ENCODE peak calls at places on chromosomes 13 and 19, in eight cellular contexts. One of them, this sample, is unnamed.

GRCh38 chr13:80047406-80047805 is 293.5 kb downstream of the SPRY2 start:
- DNase-seq in aorta: no peak
- DNase-seq in astrocyte of the spinal cord: peak; percentile 90
- DNase-seq in Peyer's patch: no peak
- DNase-seq in left lung: no peak
- DNase-seq in esophagus squamous epithelium: no peak
- DNase-seq in breast epithelium: no peak
- DNase-seq in heart right ventricle: no peak
- DNase-seq in this sample: peak; percentile 53

GRCh38 chr19:45250216-45250831 is 747 bp upstream of the MARK4 start:
- DNase-seq in heart right ventricle: no peak
- DNase-seq in left lung: no peak
- DNase-seq in esophagus squamous epithelium: no peak
- DNase-seq in aorta: no peak
- DNase-seq in Peyer's patch: no peak
- DNase-seq in astrocyte of the spinal cord: no peak
- DNase-seq in breast epithelium: no peak
- DNase-seq in this sample: no peak

GRCh38 chr13:31234729-31235128 is 35.0 kb downstream of the B3GLCT start:
- DNase-seq in left lung: no peak
- DNase-seq in heart right ventricle: no peak
- DNase-seq in astrocyte of the spinal cord: no peak
- DNase-seq in Peyer's patch: no peak
- DNase-seq in aorta: no peak
- DNase-seq in breast epithelium: no peak
- DNase-seq in esophagus squamous epithelium: no peak
- DNase-seq in this sample: no peak

GRCh38 chr13:83622422-83622784 is 259.9 kb downstream of the SLITRK1 start:
- DNase-seq in left lung: no peak
- DNase-seq in astrocyte of the spinal cord: peak; percentile 5
- DNase-seq in aorta: no peak
- DNase-seq in Peyer's patch: no peak
- DNase-seq in heart right ventricle: no peak
- DNase-seq in breast epithelium: no peak
- DNase-seq in esophagus squamous epithelium: no peak
- DNase-seq in this sample: no peak

GRCh38 chr13:110027470-110028240 is 241.3 kb upstream of the IRS2 start:
- DNase-seq in heart right ventricle: no peak
- DNase-seq in Peyer's patch: no peak
- DNase-seq in astrocyte of the spinal cord: no peak
- DNase-seq in breast epithelium: no peak
- DNase-seq in left lung: no peak
- DNase-seq in aorta: no peak
- DNase-seq in esophagus squamous epithelium: no peak
- DNase-seq in this sample: no peak

GRCh38 chr19:33486936-33487793 is 34.4 kb downstream of the PEPD start:
- DNase-seq in esophagus squamous epithelium: no peak
- DNase-seq in left lung: peak; percentile 15
- DNase-seq in breast epithelium: no peak
- DNase-seq in astrocyte of the spinal cord: no peak
- DNase-seq in aorta: peak; percentile 29
- DNase-seq in heart right ventricle: no peak
- DNase-seq in Peyer's patch: no peak
- DNase-seq in this sample: no peak

GRCh38 chr13:50587839-50588373 is 255.6 kb downstream of the DLEU7 start:
- DNase-seq in left lung: no peak
- DNase-seq in aorta: no peak
- DNase-seq in astrocyte of the spinal cord: no peak
- DNase-seq in esophagus squamous epithelium: no peak
- DNase-seq in heart right ventricle: no peak
- DNase-seq in Peyer's patch: no peak
- DNase-seq in breast epithelium: no peak
- DNase-seq in this sample: no peak

GRCh38 chr13:110284809-110285519 is 22.0 kb downstream of the COL4A1 start:
- DNase-seq in breast epithelium: no peak
- DNase-seq in esophagus squamous epithelium: no peak
- DNase-seq in aorta: no peak
- DNase-seq in heart right ventricle: no peak
- DNase-seq in Peyer's patch: peak; percentile 4
- DNase-seq in astrocyte of the spinal cord: no peak
- DNase-seq in left lung: no peak
- DNase-seq in this sample: no peak

GRCh38 chr13:22076658-22077057 is 405.8 kb downstream of the FGF9 start:
- DNase-seq in esophagus squamous epithelium: no peak
- DNase-seq in heart right ventricle: no peak
- DNase-seq in astrocyte of the spinal cord: no peak
- DNase-seq in Peyer's patch: no peak
- DNase-seq in breast epithelium: no peak
- DNase-seq in left lung: no peak
- DNase-seq in aorta: no peak
- DNase-seq in this sample: no peak

GRCh38 chr19:31611348-31611877 is 262.2 kb upstream of the TSHZ3 start:
- DNase-seq in left lung: no peak
- DNase-seq in heart right ventricle: no peak
- DNase-seq in esophagus squamous epithelium: no peak
- DNase-seq in breast epithelium: no peak
- DNase-seq in Peyer's patch: no peak
- DNase-seq in aorta: no peak
- DNase-seq in astrocyte of the spinal cord: no peak
- DNase-seq in this sample: no peak

GRCh38 chr19:42176990-42177685 is 40.3 kb downstream of the DEDD2 start:
- DNase-seq in aorta: peak; percentile 85
- DNase-seq in breast epithelium: peak; percentile 42
- DNase-seq in heart right ventricle: peak; percentile 73
- DNase-seq in left lung: peak; percentile 71
- DNase-seq in astrocyte of the spinal cord: peak; percentile 72
- DNase-seq in esophagus squamous epithelium: no peak
- DNase-seq in Peyer's patch: peak; percentile 85
- DNase-seq in this sample: peak; percentile 47

GRCh38 chr19:50679177-50680125 is 30.2 kb downstream of the C19orf81 start:
- DNase-seq in breast epithelium: peak; percentile 57
- DNase-seq in heart right ventricle: peak; percentile 80
- DNase-seq in aorta: peak; percentile 88
- DNase-seq in esophagus squamous epithelium: no peak
- DNase-seq in left lung: peak; percentile 72
- DNase-seq in Peyer's patch: peak; percentile 87
- DNase-seq in astrocyte of the spinal cord: peak; percentile 33
- DNase-seq in this sample: peak; percentile 19

GRCh38 chr19:17909017-17909732 is 23.6 kb upstream of the CCDC124 start:
- DNase-seq in aorta: no peak
- DNase-seq in esophagus squamous epithelium: no peak
- DNase-seq in left lung: no peak
- DNase-seq in heart right ventricle: no peak
- DNase-seq in Peyer's patch: no peak
- DNase-seq in astrocyte of the spinal cord: peak; percentile 2
- DNase-seq in breast epithelium: no peak
- DNase-seq in this sample: no peak

GRCh38 chr13:99287544-99287943 is 19.7 kb downstream of the GPR183 start:
- DNase-seq in heart right ventricle: no peak
- DNase-seq in left lung: no peak
- DNase-seq in aorta: no peak
- DNase-seq in Peyer's patch: no peak
- DNase-seq in esophagus squamous epithelium: no peak
- DNase-seq in astrocyte of the spinal cord: no peak
- DNase-seq in breast epithelium: no peak
- DNase-seq in this sample: no peak

GRCh38 chr19:13018037-13018914 is 23.0 kb downstream of the NFIX start:
- DNase-seq in Peyer's patch: no peak
- DNase-seq in breast epithelium: no peak
- DNase-seq in heart right ventricle: peak; percentile 77
- DNase-seq in astrocyte of the spinal cord: peak; percentile 75
- DNase-seq in esophagus squamous epithelium: no peak
- DNase-seq in aorta: peak; percentile 80
- DNase-seq in left lung: no peak
- DNase-seq in this sample: no peak

GRCh38 chr19:43809762-43810696 is 7.8 kb upstream of the LYPD5 start:
- DNase-seq in heart right ventricle: no peak
- DNase-seq in Peyer's patch: no peak
- DNase-seq in astrocyte of the spinal cord: peak; percentile 67
- DNase-seq in esophagus squamous epithelium: no peak
- DNase-seq in breast epithelium: no peak
- DNase-seq in left lung: no peak
- DNase-seq in aorta: no peak
- DNase-seq in this sample: no peak

GRCh38 chr19:47687906-47688305 is 25.3 kb upstream of the EHD2 start:
- DNase-seq in esophagus squamous epithelium: no peak
- DNase-seq in aorta: no peak
- DNase-seq in Peyer's patch: no peak
- DNase-seq in heart right ventricle: no peak
- DNase-seq in left lung: no peak
- DNase-seq in breast epithelium: no peak
- DNase-seq in astrocyte of the spinal cord: no peak
- DNase-seq in this sample: no peak

GRCh38 chr19:47691782-47692181 is 21.4 kb upstream of the EHD2 start:
- DNase-seq in esophagus squamous epithelium: no peak
- DNase-seq in Peyer's patch: no peak
- DNase-seq in heart right ventricle: no peak
- DNase-seq in left lung: no peak
- DNase-seq in astrocyte of the spinal cord: no peak
- DNase-seq in aorta: no peak
- DNase-seq in breast epithelium: no peak
- DNase-seq in this sample: no peak

GRCh38 chr19:47691090-47691489 is 22.1 kb upstream of the EHD2 start:
- DNase-seq in astrocyte of the spinal cord: no peak
- DNase-seq in heart right ventricle: no peak
- DNase-seq in aorta: no peak
- DNase-seq in left lung: no peak
- DNase-seq in esophagus squamous epithelium: no peak
- DNase-seq in breast epithelium: no peak
- DNase-seq in Peyer's patch: no peak
- DNase-seq in this sample: no peak

GRCh38 chr19:47682939-47683338 is 30.3 kb upstream of the EHD2 start:
- DNase-seq in Peyer's patch: no peak
- DNase-seq in left lung: no peak
- DNase-seq in breast epithelium: no peak
- DNase-seq in heart right ventricle: no peak
- DNase-seq in esophagus squamous epithelium: no peak
- DNase-seq in astrocyte of the spinal cord: peak; percentile 51
- DNase-seq in aorta: no peak
- DNase-seq in this sample: no peak

GRCh38 chr19:47686679-47687450 is 26.4 kb upstream of the EHD2 start:
- DNase-seq in Peyer's patch: no peak
- DNase-seq in left lung: no peak
- DNase-seq in esophagus squamous epithelium: no peak
- DNase-seq in aorta: no peak
- DNase-seq in breast epithelium: no peak
- DNase-seq in heart right ventricle: no peak
- DNase-seq in astrocyte of the spinal cord: no peak
- DNase-seq in this sample: no peak
- H3K4me3 ChIP-seq in Peyer's patch: no peak overlapping the region
- H3K4me3 ChIP-seq in left lung: no peak overlapping the region
- H3K4me3 ChIP-seq in esophagus squamous epithelium: no peak overlapping the region
- H3K4me3 ChIP-seq in aorta: no peak overlapping the region
- H3K4me3 ChIP-seq in breast epithelium: no peak overlapping the region
- H3K4me3 ChIP-seq in heart right ventricle: no peak overlapping the region
- H3K4me3 ChIP-seq in astrocyte of the spinal cord: no peak overlapping the region
- H3K4me3 ChIP-seq in this sample: no peak overlapping the region

GRCh38 chr13:107034236-107034635 is 466.3 kb upstream of the ARGLU1 start:
- DNase-seq in left lung: no peak
- DNase-seq in astrocyte of the spinal cord: no peak
- DNase-seq in breast epithelium: no peak
- DNase-seq in esophagus squamous epithelium: no peak
- DNase-seq in aorta: no peak
- DNase-seq in heart right ventricle: no peak
- DNase-seq in Peyer's patch: no peak
- DNase-seq in this sample: no peak

GRCh38 chr13:107031691-107032090 is 463.8 kb upstream of the ARGLU1 start:
- DNase-seq in esophagus squamous epithelium: no peak
- DNase-seq in Peyer's patch: no peak
- DNase-seq in left lung: no peak
- DNase-seq in aorta: no peak
- DNase-seq in heart right ventricle: no peak
- DNase-seq in astrocyte of the spinal cord: no peak
- DNase-seq in breast epithelium: no peak
- DNase-seq in this sample: no peak

GRCh38 chr13:107035778-107036177 is 467.8 kb upstream of the ARGLU1 start:
- DNase-seq in breast epithelium: no peak
- DNase-seq in esophagus squamous epithelium: no peak
- DNase-seq in astrocyte of the spinal cord: peak; percentile 50
- DNase-seq in Peyer's patch: no peak
- DNase-seq in left lung: no peak
- DNase-seq in heart right ventricle: no peak
- DNase-seq in aorta: no peak
- DNase-seq in this sample: no peak

GRCh38 chr13:107035186-107035585 is 467.2 kb upstream of the ARGLU1 start:
- DNase-seq in esophagus squamous epithelium: no peak
- DNase-seq in Peyer's patch: no peak
- DNase-seq in left lung: no peak
- DNase-seq in breast epithelium: no peak
- DNase-seq in astrocyte of the spinal cord: no peak
- DNase-seq in heart right ventricle: no peak
- DNase-seq in aorta: no peak
- DNase-seq in this sample: no peak
- H3K4me3 ChIP-seq in esophagus squamous epithelium: no peak overlapping the region
- H3K4me3 ChIP-seq in Peyer's patch: no peak overlapping the region
- H3K4me3 ChIP-seq in left lung: no peak overlapping the region
- H3K4me3 ChIP-seq in breast epithelium: no peak overlapping the region
- H3K4me3 ChIP-seq in astrocyte of the spinal cord: no peak overlapping the region
- H3K4me3 ChIP-seq in heart right ventricle: no peak overlapping the region
- H3K4me3 ChIP-seq in aorta: no peak overlapping the region
- H3K4me3 ChIP-seq in this sample: no peak overlapping the region

GRCh38 chr19:54429545-54430227 is 14.4 kb downstream of the TTYH1 start:
- DNase-seq in left lung: no peak
- DNase-seq in Peyer's patch: no peak
- DNase-seq in aorta: no peak
- DNase-seq in breast epithelium: no peak
- DNase-seq in heart right ventricle: no peak
- DNase-seq in astrocyte of the spinal cord: no peak
- DNase-seq in esophagus squamous epithelium: no peak
- DNase-seq in this sample: no peak
- H3K4me3 ChIP-seq in left lung: no peak overlapping the region
- H3K4me3 ChIP-seq in Peyer's patch: no peak overlapping the region
- H3K4me3 ChIP-seq in aorta: no peak overlapping the region
- H3K4me3 ChIP-seq in breast epithelium: no peak overlapping the region
- H3K4me3 ChIP-seq in heart right ventricle: no peak overlapping the region
- H3K4me3 ChIP-seq in astrocyte of the spinal cord: no peak overlapping the region
- H3K4me3 ChIP-seq in esophagus squamous epithelium: no peak overlapping the region
- H3K4me3 ChIP-seq in this sample: no peak overlapping the region

GRCh38 chr13:94181461-94182107 is 297.9 kb downstream of the DCT start:
- DNase-seq in heart right ventricle: no peak
- DNase-seq in left lung: no peak
- DNase-seq in esophagus squamous epithelium: no peak
- DNase-seq in astrocyte of the spinal cord: no peak
- DNase-seq in breast epithelium: no peak
- DNase-seq in aorta: no peak
- DNase-seq in Peyer's patch: no peak
- DNase-seq in this sample: no peak

GRCh38 chr13:94176576-94176975 is 302.9 kb downstream of the DCT start:
- DNase-seq in left lung: no peak
- DNase-seq in Peyer's patch: no peak
- DNase-seq in aorta: no peak
- DNase-seq in astrocyte of the spinal cord: peak; percentile 12
- DNase-seq in esophagus squamous epithelium: no peak
- DNase-seq in breast epithelium: no peak
- DNase-seq in heart right ventricle: no peak
- DNase-seq in this sample: peak; percentile 61

GRCh38 chr13:94182185-94182761 is 297.2 kb downstream of the DCT start:
- DNase-seq in aorta: no peak
- DNase-seq in breast epithelium: no peak
- DNase-seq in left lung: no peak
- DNase-seq in astrocyte of the spinal cord: no peak
- DNase-seq in Peyer's patch: no peak
- DNase-seq in esophagus squamous epithelium: no peak
- DNase-seq in heart right ventricle: no peak
- DNase-seq in this sample: no peak

GRCh38 chr13:94177041-94177440 is 302.4 kb downstream of the DCT start:
- DNase-seq in breast epithelium: no peak
- DNase-seq in astrocyte of the spinal cord: no peak
- DNase-seq in esophagus squamous epithelium: no peak
- DNase-seq in heart right ventricle: no peak
- DNase-seq in aorta: no peak
- DNase-seq in Peyer's patch: no peak
- DNase-seq in left lung: no peak
- DNase-seq in this sample: no peak

GRCh38 chr13:94178625-94179244 is 300.7 kb downstream of the DCT start:
- DNase-seq in breast epithelium: no peak
- DNase-seq in aorta: no peak
- DNase-seq in Peyer's patch: no peak
- DNase-seq in astrocyte of the spinal cord: no peak
- DNase-seq in esophagus squamous epithelium: no peak
- DNase-seq in heart right ventricle: no peak
- DNase-seq in left lung: no peak
- DNase-seq in this sample: no peak
- H3K4me3 ChIP-seq in breast epithelium: no peak overlapping the region
- H3K4me3 ChIP-seq in aorta: no peak overlapping the region
- H3K4me3 ChIP-seq in Peyer's patch: no peak overlapping the region
- H3K4me3 ChIP-seq in astrocyte of the spinal cord: no peak overlapping the region
- H3K4me3 ChIP-seq in esophagus squamous epithelium: no peak overlapping the region
- H3K4me3 ChIP-seq in heart right ventricle: no peak overlapping the region
- H3K4me3 ChIP-seq in left lung: no peak overlapping the region
- H3K4me3 ChIP-seq in this sample: no peak overlapping the region